ENCODE peak calls at places on chromosomes 5 and 9, in eight cellular contexts. D is stomach, K is fibroblast of the aortic adventitia, L is heart right ventricle, A is astrocyte, S is GM06990, E is AG10803, X is epithelial cell of esophagus. R is an unnamed sample.

GRCh38 chr5:127766556-127767335 is 63.6 kb downstream of the CCDC192 start:
- DNase-seq in A (peak), K (peak), E (peak), S (no peak), X (no peak), D (no peak), L (no peak), R (peak)

GRCh38 chr5:76082790-76083554 is at the start of gene SV2C:
- DNase-seq in K (no peak), X (peak), D (peak), A (peak), L (no peak), S (peak), E (no peak), R (no peak)

GRCh38 chr5:97846646-97847045 is 663.6 kb upstream of the RIOK2 start:
- DNase-seq in X (peak), D (no peak), L (no peak), A (no peak), S (no peak), K (no peak), E (no peak), R (no peak)

GRCh38 chr9:122402403-122403268 is 31.8 kb downstream of the PTGS1 start:
- DNase-seq in S (no peak), D (no peak), A (peak), E (peak), K (peak), L (no peak), X (peak), R (peak)

GRCh38 chr9:97373311-97373710 is 38.6 kb upstream of the TDRD7 start:
- DNase-seq in K (no peak), L (no peak), S (no peak), X (no peak), A (no peak), E (no peak), D (no peak), R (no peak)

GRCh38 chr5:77200663-77201062 is 9.8 kb upstream of the PDE8B start:
- DNase-seq in A (no peak), L (no peak), X (no peak), D (no peak), E (no peak), K (no peak), S (no peak), R (no peak)

GRCh38 chr9:84170521-84171141 is 169.9 kb downstream of the SLC28A3 start:
- DNase-seq in S (no peak), L (peak), D (peak), A (peak), K (peak), E (peak), X (peak), R (peak)

GRCh38 chr5:3004361-3005080 is 253.0 kb upstream of the IRX2 start:
- DNase-seq in L (no peak), X (no peak), S (no peak), K (no peak), D (no peak), E (no peak), A (no peak), R (no peak)

GRCh38 chr5:149213264-149213663 is 58.4 kb upstream of the AFAP1L1 start:
- DNase-seq in D (no peak), K (no peak), L (no peak), E (no peak), A (no peak), X (no peak), S (no peak), R (peak)

DNA sequence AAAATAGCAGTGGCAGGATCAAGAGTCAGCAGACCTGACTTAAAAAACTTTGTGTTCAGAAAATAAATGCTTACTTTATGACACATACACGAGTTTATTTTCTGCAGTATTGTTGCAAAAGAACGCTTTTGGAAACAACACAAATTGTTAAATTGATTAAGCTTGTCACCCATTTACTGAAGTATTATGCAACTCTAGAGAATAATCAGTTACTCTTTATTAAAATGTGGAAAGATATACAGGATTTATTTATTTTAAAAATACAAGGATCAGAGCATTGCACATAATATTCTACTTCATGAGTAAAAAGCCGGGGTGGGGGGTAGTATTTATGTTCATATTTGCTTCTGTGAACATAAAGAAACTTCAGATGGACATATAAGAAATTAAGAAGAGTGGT is 20.0 kb downstream of the FYB1 start:
- DNase-seq in K (no peak), D (no peak), A (no peak), L (no peak), E (peak), X (no peak), S (no peak), R (no peak)
- H3K4me3 ChIP-seq in K (no peak), D (no peak), A (no peak), L (no peak), E (no peak), X (no peak), S (no peak), R (no peak)

DNA sequence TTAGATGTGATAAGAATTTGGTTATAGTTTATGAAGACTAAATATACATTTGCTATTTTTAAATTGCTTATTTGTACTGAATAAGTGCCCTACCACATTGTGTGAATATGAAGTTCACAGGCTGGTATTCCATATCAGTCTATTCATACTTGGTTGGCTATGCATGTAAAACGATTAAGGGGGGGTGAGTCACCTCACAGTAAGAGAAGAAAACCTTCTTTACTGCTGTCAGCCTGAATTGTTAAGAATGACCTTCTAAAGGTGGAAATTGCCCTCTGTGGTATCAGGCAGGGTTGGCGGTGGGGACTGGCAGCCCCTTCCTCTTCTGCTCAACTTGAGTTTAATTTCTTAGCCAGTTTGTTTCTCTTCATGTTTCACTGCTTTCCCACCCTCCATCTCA is 127.0 kb upstream of the RPS23 start:
- DNase-seq in S (no peak), D (no peak), A (peak), L (no peak), K (peak), X (peak), E (peak), R (peak)
- H3K4me3 ChIP-seq in S (no peak), D (no peak), A (no peak), L (no peak), K (no peak), X (no peak), E (no peak), R (no peak)

GRCh38 chr9:19440823-19441580 is 32.2 kb downstream of the ACER2 start:
- DNase-seq in K (peak), L (no peak), E (peak), A (no peak), S (no peak), D (no peak), X (peak), R (peak)

GRCh38 chr9:19446361-19446861 is 37.6 kb downstream of the ACER2 start:
- DNase-seq in S (no peak), E (no peak), X (no peak), D (no peak), K (no peak), A (no peak), L (no peak), R (no peak)

GRCh38 chr9:19441730-19442129 is 32.9 kb downstream of the ACER2 start:
- DNase-seq in E (no peak), K (peak), S (no peak), D (no peak), A (no peak), X (no peak), L (no peak), R (no peak)

GRCh38 chr9:19442240-19442639 is 33.4 kb downstream of the ACER2 start:
- DNase-seq in X (no peak), A (no peak), L (no peak), K (no peak), D (no peak), E (no peak), S (no peak), R (no peak)

GRCh38 chr9:19445452-19445851 is 36.6 kb downstream of the ACER2 start:
- DNase-seq in E (peak), S (no peak), K (no peak), L (no peak), X (no peak), A (peak), D (no peak), R (no peak)
- H3K4me3 ChIP-seq in E (no peak), S (no peak), K (no peak), L (no peak), X (no peak), A (no peak), D (no peak), R (no peak)

DNA sequence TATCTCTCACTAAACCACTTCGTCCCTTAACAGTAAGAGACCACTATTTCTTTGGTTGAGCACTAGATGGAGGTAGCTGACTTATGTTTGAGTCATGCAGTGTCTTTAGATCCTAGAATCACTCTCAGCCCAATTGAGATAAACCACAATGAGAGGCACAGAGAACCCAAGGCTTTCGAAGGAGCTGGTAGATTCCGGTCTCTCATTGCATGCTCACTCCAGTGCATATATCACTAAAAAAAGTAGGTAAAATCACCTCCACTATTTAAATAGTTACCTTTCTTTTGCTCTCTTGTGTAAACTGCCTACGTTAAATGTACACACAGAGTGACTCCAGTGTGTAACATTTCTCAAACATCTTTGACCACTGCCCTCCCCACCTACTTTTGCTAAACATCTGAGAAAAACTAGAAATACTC is 27.6 kb downstream of the ACTL7A start:
- DNase-seq in S (no peak), K (peak), L (no peak), D (no peak), X (no peak), A (peak), E (peak), R (peak)
- H3K4me3 ChIP-seq in S (no peak), K (no peak), L (no peak), D (no peak), X (no peak), A (no peak), E (no peak), R (no peak)

GRCh38 chr9:89481161-89481915 is 16.6 kb downstream of the SEMA4D start:
- DNase-seq in D (no peak), E (no peak), S (no peak), X (no peak), L (no peak), K (no peak), A (no peak), R (no peak)
- H3K4me3 ChIP-seq in D (no peak), E (no peak), S (no peak), X (no peak), L (no peak), K (no peak), A (no peak), R (no peak)

GRCh38 chr9:71073494-71073893 is 47.9 kb downstream of the TRPM3 start:
- DNase-seq in S (no peak), A (no peak), X (no peak), E (no peak), L (no peak), D (no peak), K (no peak), R (no peak)

GRCh38 chr9:71071633-71072032 is 49.8 kb downstream of the TRPM3 start:
- DNase-seq in E (no peak), K (no peak), X (no peak), A (no peak), S (no peak), D (no peak), L (no peak), R (no peak)

GRCh38 chr9:71076096-71076495 is 45.3 kb downstream of the TRPM3 start:
- DNase-seq in K (no peak), D (no peak), L (no peak), X (no peak), S (no peak), E (no peak), A (no peak), R (no peak)

DNA sequence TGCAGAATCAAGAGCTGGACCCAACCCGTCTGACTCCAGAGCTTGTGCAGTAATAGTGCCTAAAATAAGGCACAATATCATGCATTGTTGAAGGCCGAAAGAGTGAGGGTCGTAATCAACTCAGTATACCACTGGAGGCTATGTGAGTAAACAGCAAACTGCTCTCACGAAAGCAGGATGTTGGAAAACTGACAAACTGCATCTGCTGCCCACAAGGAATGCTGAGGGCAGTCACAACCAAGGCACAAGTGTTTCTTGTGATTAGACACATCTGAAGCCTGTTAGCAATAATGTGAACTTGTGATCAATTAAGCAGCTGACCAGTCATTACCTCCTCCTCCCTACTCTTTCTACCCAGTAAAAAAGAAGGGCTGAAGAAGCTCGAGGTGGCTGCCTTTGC is 48.8 kb downstream of the TRPM3 start:
- DNase-seq in A (no peak), S (no peak), K (no peak), L (no peak), E (peak), X (no peak), D (no peak), R (no peak)
- H3K4me3 ChIP-seq in A (no peak), S (no peak), K (no peak), L (no peak), E (no peak), X (no peak), D (no peak), R (no peak)

GRCh38 chr9:27888661-27889295 is 315.5 kb upstream of the C9orf72 start:
- DNase-seq in E (no peak), S (peak), A (no peak), K (no peak), L (no peak), D (peak), X (peak), R (peak)
- H3K4me3 ChIP-seq in E (no peak), S (no peak), A (no peak), K (no peak), L (no peak), D (no peak), X (no peak), R (no peak)

GRCh38 chr5:142320851-142321560 is 3.8 kb downstream of the SPRY4 start:
- DNase-seq in X (peak), E (no peak), D (no peak), K (peak), L (no peak), S (no peak), A (no peak), R (no peak)

GRCh38 chr5:142319560-142320426 is 5.0 kb downstream of the SPRY4 start:
- DNase-seq in X (peak), E (no peak), S (no peak), D (no peak), A (no peak), L (no peak), K (peak), R (peak)

GRCh38 chr5:142319105-142319504 is 5.7 kb downstream of the SPRY4 start:
- DNase-seq in L (no peak), E (peak), K (peak), S (no peak), D (no peak), A (no peak), X (no peak), R (peak)

GRCh38 chr5:142322403-142322746 is 2.4 kb downstream of the SPRY4 start:
- DNase-seq in L (no peak), A (no peak), D (no peak), X (no peak), K (no peak), E (no peak), S (no peak), R (no peak)

GRCh38 chr5:142320427-142320732 is 4.4 kb downstream of the SPRY4 start:
- DNase-seq in L (no peak), S (no peak), D (no peak), X (no peak), E (no peak), A (no peak), K (peak), R (no peak)
- H3K4me3 ChIP-seq in L (peak), S (no peak), D (no peak), X (no peak), E (peak), A (peak), K (peak), R (peak)

R was measured in fibroblast of mammary gland.